ENCODE peak calls at places on chromosomes 4 and X, in four cellular contexts. N is SK-N-SH, U is K562, B is H1. O is an unnamed sample.

GRCh38 chr4:183738081-183738673 is 79.1 kb downstream of the TRAPPC11 start:
- DNase-seq in N (no peak), U (no peak), B (no peak), O (no peak)

GRCh38 chrX:73847991-73848390 is 285.0 kb downstream of the CHIC1 start:
- DNase-seq in N (no peak), U (no peak), B (no peak), O (no peak)

GRCh38 chrX:53678667-53679066 is 7.9 kb downstream of the HUWE1 start:
- DNase-seq in N (no peak), U (peak; percentile 29), B (no peak), O (no peak)

GRCh38 chrX:136200466-136200865 is 50.7 kb downstream of the MAP7D3 start:
- DNase-seq in N (no peak), U (peak; percentile 34), B (no peak), O (no peak)

GRCh38 chrX:57772637-57773036 is 92.6 kb upstream of the NLRP2B start:
- DNase-seq in N (no peak), U (no peak), B (no peak), O (no peak)

GRCh38 chrX:120727911-120728310 is 98.1 kb upstream of the C1GALT1C1 start:
- DNase-seq in N (no peak), U (no peak), B (no peak), O (no peak)

GRCh38 chr4:20305976-20306375 is 54.3 kb downstream of the SLIT2 start:
- DNase-seq in N (peak; percentile 40), U (no peak), B (no peak), O (no peak)

GRCh38 chr4:40586034-40586433 is 43.6 kb downstream of the RBM47 start:
- DNase-seq in N (no peak), U (no peak), B (no peak), O (no peak)

GRCh38 chr4:112449708-112450107 is 66.3 kb downstream of the NEUROG2 start:
- DNase-seq in N (no peak), U (no peak), B (no peak), O (no peak)

GRCh38 chrX:34624416-34624815 is 32.7 kb downstream of the TMEM47 start:
- DNase-seq in N (no peak), U (no peak), B (no peak), O (no peak)

GRCh38 chrX:94492541-94492940 is 818.5 kb downstream of the FAM133A start:
- DNase-seq in N (no peak), U (no peak), B (peak; percentile 46), O (peak; percentile 42)

GRCh38 chrX:103398321-103398937 is 22.1 kb downstream of the BEX3 start:
- DNase-seq in N (no peak), U (peak; percentile 61), B (no peak), O (no peak)

GRCh38 chr4:32462944-32463343 is 1742.8 kb downstream of the PCDH7 start:
- DNase-seq in N (no peak), U (peak; percentile 2), B (peak; percentile 49), O (peak; percentile 23)

GRCh38 chrX:72348247-72348979 is 42.7 kb upstream of the CITED1 start:
- DNase-seq in N (no peak), U (peak; percentile 12), B (no peak), O (no peak)

GRCh38 chr4:8727546-8728510 is 135.3 kb downstream of the CPZ start:
- DNase-seq in N (peak; percentile 12), U (no peak), B (peak; percentile 41), O (no peak)

GRCh38 chr4:47907247-47907646 is 7.1 kb downstream of the NFXL1 start:
- DNase-seq in N (no peak), U (no peak), B (no peak), O (no peak)

GRCh38 chr4:35963969-35964515 is 280.3 kb downstream of the ARAP2 start:
- DNase-seq in N (no peak), U (no peak), B (no peak), O (no peak)

GRCh38 chrX:135516376-135516775 is 4.1 kb upstream of the INTS6L start:
- DNase-seq in N (no peak), U (peak; percentile 41), B (no peak), O (peak; percentile 26)

GRCh38 chrX:22689290-22689689 is 310.5 kb upstream of the DDX53 start:
- DNase-seq in N (no peak), U (no peak), B (no peak), O (no peak)

GRCh38 chr4:1113311-1114009 is at the start of gene RNF212:
- DNase-seq in N (peak; percentile 79), U (no peak), B (peak; percentile 80), O (peak; percentile 51)

GRCh38 chr4:19135886-19136633 is 1114.5 kb upstream of the LCORL start:
- DNase-seq in N (no peak), U (no peak), B (no peak), O (no peak)

GRCh38 chr4:153273736-153274135 is 69.5 kb downstream of the TRIM2 start:
- DNase-seq in N (no peak), U (no peak), B (no peak), O (no peak)

GRCh38 chr4:153275380-153276276 is 68.9 kb upstream of the MND1 start:
- DNase-seq in N (no peak), U (no peak), B (no peak), O (no peak)

GRCh38 chr4:153276966-153277365 is 67.5 kb upstream of the MND1 start:
- DNase-seq in N (no peak), U (no peak), B (no peak), O (no peak)

GRCh38 chr4:153271820-153272219 is 67.6 kb downstream of the TRIM2 start:
- DNase-seq in N (no peak), U (no peak), B (no peak), O (no peak)

DNA sequence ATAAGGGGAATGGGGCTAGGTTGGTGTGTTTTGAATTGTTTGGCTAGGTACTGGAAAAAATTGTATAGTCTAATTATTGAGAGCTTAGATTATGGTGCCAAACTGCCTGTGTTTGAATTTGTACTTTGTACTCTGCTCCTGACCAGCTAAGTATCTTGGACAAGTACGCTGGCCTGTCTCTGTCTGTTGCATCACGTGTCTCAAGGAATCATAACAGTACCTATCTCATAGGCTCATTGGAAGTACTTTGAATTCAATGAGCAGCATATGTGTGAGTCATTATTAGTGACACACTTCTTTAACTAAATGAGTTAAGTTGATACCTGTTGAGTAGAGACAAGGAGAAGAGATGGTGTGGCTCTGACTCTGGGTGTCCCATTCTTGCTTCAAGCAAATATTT is 69.5 kb upstream of the MND1 start:
- DNase-seq in N (no peak), U (no peak), B (no peak), O (no peak)
- TF ChIP-seq TEAD4 in N (no peak), U (no peak), B (no peak), O (no peak)

GRCh38 chr4:146567396-146567795 is 45.7 kb upstream of the SLC10A7 start:
- DNase-seq in N (no peak), U (no peak), B (no peak), O (no peak)
- TF ChIP-seq TEAD4 in N (no peak), U (no peak), B (no peak), O (no peak)

DNA sequence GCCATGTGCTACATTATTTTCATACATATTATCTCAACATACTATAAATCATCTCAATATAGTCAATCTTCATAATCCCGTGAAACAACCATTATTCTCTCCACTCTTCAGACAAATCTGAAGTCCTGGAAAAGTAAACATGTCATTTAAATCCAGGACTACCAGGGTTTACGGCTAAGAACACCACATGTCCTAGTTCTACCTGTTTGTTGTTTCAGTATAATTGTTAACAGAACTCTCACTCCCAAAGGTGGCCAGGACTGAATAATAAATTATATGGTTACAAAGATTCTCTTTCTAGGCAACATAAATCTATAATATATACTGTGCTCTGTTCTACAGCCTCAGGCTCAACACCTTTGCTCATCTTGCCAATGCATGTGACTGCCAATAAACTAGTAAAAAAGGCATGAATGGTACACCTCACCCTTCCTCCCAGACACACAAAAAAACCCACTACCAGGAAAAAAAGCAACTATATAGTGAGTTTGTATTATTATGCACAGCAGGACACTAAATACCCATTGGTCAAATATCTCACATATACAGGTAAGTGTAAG is 20.1 kb downstream of the EIF4E start:
- DNase-seq in N (no peak), U (no peak), B (no peak), O (no peak)
- TF ChIP-seq TEAD4 in N (no peak), U (no peak), B (no peak), O (no peak)

DNA sequence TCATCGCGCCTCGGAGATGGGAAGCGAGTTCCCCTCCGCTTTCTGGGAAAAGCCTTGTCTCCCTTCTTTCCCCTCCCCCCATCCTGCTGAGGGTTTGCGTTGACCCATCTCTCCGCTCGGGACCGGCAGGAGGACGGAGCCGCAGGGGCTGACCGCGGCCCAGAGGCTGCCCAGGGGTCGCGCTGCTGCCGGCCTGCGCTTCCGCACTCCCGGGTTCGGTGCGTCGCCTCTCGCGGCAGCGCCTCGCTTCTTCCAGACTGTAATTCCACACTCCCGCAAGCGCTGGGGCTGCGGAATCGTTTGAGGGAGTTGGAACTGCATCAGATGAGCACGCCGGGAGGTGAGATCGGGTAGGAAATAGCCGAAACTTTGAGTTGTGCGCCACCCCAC is 88.3 kb downstream of the BCOR start:
- DNase-seq in N (no peak), U (no peak), B (peak; percentile 53), O (peak; percentile 28)
- TF ChIP-seq TEAD4 in N (no peak), U (no peak), B (no peak), O (no peak)

DNA sequence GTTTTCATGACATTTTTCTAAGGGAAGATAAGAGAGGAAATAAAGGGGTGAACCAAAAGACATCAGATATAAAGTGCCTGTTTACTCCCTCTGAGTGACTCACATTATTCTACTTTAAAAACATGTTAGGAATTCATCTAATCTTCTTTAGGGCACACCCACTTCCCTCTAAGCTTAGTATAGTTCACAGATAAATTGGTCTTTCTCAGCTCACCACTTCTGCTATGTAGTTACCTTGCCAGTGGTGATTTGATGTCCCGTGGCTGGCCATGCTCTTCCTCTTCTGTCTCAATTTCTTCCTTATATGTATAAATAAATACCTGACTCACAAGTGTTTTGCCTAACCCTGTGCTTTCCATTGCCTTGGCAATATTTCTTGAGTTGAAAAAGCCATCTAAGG is 96.8 kb downstream of the PDLIM5 start:
- DNase-seq in N (no peak), U (peak; percentile 69), B (no peak), O (no peak)
- TF ChIP-seq TEAD4 in N (peak; percentile 53), U (no peak), B (no peak), O (no peak)

GRCh38 chr4:72970756-72971155 is 98.8 kb downstream of the COX18 start:
- DNase-seq in N (no peak), U (no peak), B (no peak), O (no peak)
- TF ChIP-seq TEAD4 in N (no peak), U (no peak), B (no peak), O (no peak)

GRCh38 chrX:140123446-140123845 is 158.1 kb upstream of the CXorf66 start:
- DNase-seq in N (no peak), U (peak; percentile 1), B (peak; percentile 50), O (peak; percentile 32)
- TF ChIP-seq TEAD4 in N (no peak), U (no peak), B (peak; percentile 6), O (no peak)

DNA sequence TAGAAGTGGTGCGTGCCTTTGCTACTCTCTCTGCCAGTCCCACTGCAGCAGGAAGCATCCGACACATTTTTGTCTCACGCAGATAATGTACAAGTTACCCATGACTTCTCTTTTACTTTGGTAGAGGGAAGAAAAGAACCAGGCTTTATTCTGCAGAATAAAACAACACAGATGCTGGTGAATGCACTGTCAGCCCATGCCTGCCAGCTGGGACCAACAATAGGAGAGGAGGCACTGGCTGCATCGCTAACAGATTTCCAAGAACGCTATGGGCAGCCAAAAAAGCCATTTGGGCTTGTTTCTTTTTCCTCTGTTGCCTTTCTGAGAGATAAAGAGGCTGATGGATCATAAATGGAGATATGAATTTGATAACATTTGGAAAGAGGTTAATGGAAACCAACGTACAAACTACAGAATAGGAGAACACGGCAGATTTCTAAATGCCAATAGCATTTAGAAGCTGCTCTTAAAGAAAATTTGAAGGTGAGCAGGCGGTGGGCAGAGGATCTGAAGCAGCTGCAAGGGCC is 47.5 kb upstream of the IGFBP7 start:
- DNase-seq in N (peak; percentile 48), U (no peak), B (no peak), O (no peak)
- TF ChIP-seq TEAD4 in N (no peak), U (no peak), B (no peak), O (no peak)

O was measured in WTC11.